ENCODE peak calls at places on chromosomes 1 and 21, in five cellular contexts. Z, C, A, K and O are unnamed samples.

GRCh38 chr1:1196431-1197187 is 9.8 kb downstream of the TNFRSF18 start:
- DNase-seq in C (no peak), K (peak), A (no peak), Z (no peak), O (no peak)

GRCh38 chr1:212606734-212607205 is 1.8 kb upstream of the ATF3 start:
- DNase-seq in Z (no peak), C (peak), K (peak), A (no peak), O (no peak)

GRCh38 chr1:7218210-7218832 is 433.1 kb downstream of the CAMTA1 start:
- DNase-seq in C (peak), A (no peak), K (no peak), Z (no peak), O (no peak)

GRCh38 chr1:54464031-54464476 is 57.9 kb upstream of the SSBP3 start:
- DNase-seq in Z (no peak), K (no peak), A (no peak), C (no peak), O (no peak)

GRCh38 chr1:56376188-56376984 is 203.0 kb downstream of the PLPP3 start:
- DNase-seq in A (no peak), K (no peak), C (no peak), Z (peak), O (no peak)

GRCh38 chr1:68112835-68113243 is 62.4 kb upstream of the DIRAS3 start:
- DNase-seq in C (no peak), K (no peak), A (no peak), Z (no peak), O (peak)

GRCh38 chr1:45211061-45211460 is 4.7 kb upstream of the ZSWIM5 start:
- DNase-seq in K (no peak), C (no peak), A (no peak), Z (no peak), O (no peak)

GRCh38 chr1:117466761-117467160 is 99.5 kb downstream of the MAN1A2 start:
- DNase-seq in Z (no peak), C (no peak), A (no peak), K (no peak), O (no peak)

GRCh38 chr1:26320896-26321295 is 3.1 kb downstream of the CD52 start:
- DNase-seq in C (no peak), K (no peak), Z (no peak), A (no peak), O (no peak)

GRCh38 chr1:206700445-206701036 is 15.8 kb downstream of the MAPKAPK2 start:
- DNase-seq in A (no peak), Z (no peak), K (no peak), C (no peak), O (no peak)

GRCh38 chr1:165174485-165174884 is 182.0 kb downstream of the LMX1A start:
- DNase-seq in K (no peak), Z (no peak), A (no peak), C (no peak), O (no peak)

GRCh38 chr21:46097826-46098286 is at the start of gene COL6A2:
- DNase-seq in K (peak), A (no peak), C (peak), Z (peak), O (no peak)

GRCh38 chr1:45557422-45557944 is 6.9 kb downstream of the AKR1A1 start:
- DNase-seq in C (no peak), Z (no peak), A (no peak), K (no peak), O (no peak)

GRCh38 chr1:174830019-174830418 is 169.7 kb upstream of the CACYBP start:
- DNase-seq in C (no peak), Z (no peak), A (no peak), K (no peak), O (no peak)

GRCh38 chr1:1966086-1966740 is 37.4 kb downstream of the CFAP74 start:
- DNase-seq in C (no peak), A (no peak), K (peak), Z (no peak), O (no peak)

GRCh38 chr1:244207935-244208244 is 156.8 kb downstream of the ZBTB18 start:
- DNase-seq in C (no peak), Z (no peak), K (no peak), A (no peak), O (no peak)

GRCh38 chr1:247386695-247387094 is 29.3 kb upstream of the NLRP3 start:
- DNase-seq in C (no peak), Z (no peak), K (no peak), A (no peak), O (no peak)

GRCh38 chr21:39703578-39703977 is 41.4 kb upstream of the IGSF5 start:
- DNase-seq in K (no peak), A (no peak), Z (no peak), C (no peak), O (no peak)

GRCh38 chr21:32163386-32163785 is 115.5 kb downstream of the MIS18A start:
- DNase-seq in A (no peak), K (no peak), Z (no peak), C (no peak), O (no peak)

GRCh38 chr1:146007048-146007784 is 10.8 kb upstream of the TXNIP start:
- DNase-seq in C (peak), K (no peak), A (peak), Z (peak), O (no peak)

GRCh38 chr1:183245366-183245765 is 59.3 kb downstream of the LAMC2 start:
- DNase-seq in K (no peak), C (no peak), Z (peak), A (no peak), O (no peak)

GRCh38 chr1:46595127-46595526 is 8.9 kb downstream of the MKNK1 start:
- DNase-seq in C (no peak), A (no peak), K (peak), Z (peak), O (no peak)

GRCh38 chr1:45305231-45305630 is 21.5 kb upstream of the HPDL start:
- DNase-seq in Z (peak), K (no peak), A (no peak), C (no peak), O (no peak)

GRCh38 chr21:38804617-38805281 is 980 bp upstream of the ETS2 start:
- DNase-seq in K (peak), Z (peak), C (no peak), A (no peak), O (peak)

GRCh38 chr1:162580315-162580714 is 18.8 kb downstream of the UAP1 start:
- DNase-seq in K (no peak), C (no peak), Z (no peak), A (no peak), O (no peak)

GRCh38 chr1:1899266-1899966 is 8.5 kb upstream of the GNB1 start:
- DNase-seq in Z (no peak), K (no peak), A (no peak), C (no peak), O (no peak)

GRCh38 chr1:156489166-156489934 is 11.2 kb downstream of the MEF2D start:
- DNase-seq in K (no peak), Z (no peak), A (peak), C (peak), O (peak)

GRCh38 chr1:64537942-64538341 is 68.0 kb downstream of the CACHD1 start:
- DNase-seq in C (no peak), Z (no peak), A (no peak), K (no peak), O (no peak)

GRCh38 chr1:3333903-3334302 is 120.6 kb upstream of the ARHGEF16 start:
- DNase-seq in K (peak), A (no peak), C (no peak), Z (no peak), O (peak)

GRCh38 chr21:41482321-41482720 is 25.6 kb downstream of the TMPRSS2 start:
- DNase-seq in Z (no peak), A (peak), C (no peak), K (no peak), O (no peak)

GRCh38 chr1:35115459-35116383 is 36.5 kb downstream of the ZMYM1 start:
- DNase-seq in C (no peak), Z (no peak), K (no peak), A (no peak), O (no peak)

GRCh38 chr1:185645686-185646085 is 88.5 kb upstream of the HMCN1 start:
- DNase-seq in Z (no peak), A (no peak), C (no peak), K (no peak), O (no peak)

GRCh38 chr1:3050603-3051002 is 18.4 kb upstream of the PRDM16 start:
- DNase-seq in A (no peak), K (no peak), Z (no peak), C (no peak), O (no peak)

GRCh38 chr1:248924696-248925532 is 18.9 kb downstream of the PGBD2 start:
- DNase-seq in A (no peak), Z (no peak), K (no peak), C (peak), O (no peak)

GRCh38 chr1:171344473-171344820 is 30.5 kb downstream of the FMO4 start:
- DNase-seq in K (no peak), Z (no peak), A (no peak), C (no peak), O (no peak)

GRCh38 chr1:37128091-37128490 is 93.8 kb upstream of the GRIK3 start:
- DNase-seq in K (no peak), Z (no peak), A (no peak), C (no peak), O (no peak)